ENCODE peak calls at places on chromosomes 5 and 9, in five cellular contexts. N is coronary artery, L is choroid plexus epithelial cell, K is IMR-90, M is non-pigmented ciliary epithelial cell. T is an unnamed sample.

GRCh38 chr5:68285075-68285827 is 69.7 kb downstream of the PIK3R1 start:
- DNase-seq in N (no peak), K (no peak), M (no peak), L (no peak), T (no peak)

GRCh38 chr9:91784673-91785402 is 165.2 kb downstream of the ROR2 start:
- DNase-seq in M (no peak), N (no peak), K (no peak), L (no peak), T (no peak)

GRCh38 chr9:4228606-4229005 is 71.3 kb downstream of the GLIS3 start:
- DNase-seq in K (peak; percentile 59), N (no peak), L (peak; percentile 78), M (no peak), T (no peak)

GRCh38 chr5:127898551-127899213 is 184.9 kb upstream of the SLC12A2 start:
- DNase-seq in K (peak; percentile 61), N (no peak), L (peak; percentile 36), M (no peak), T (no peak)

GRCh38 chr9:122125158-122125890 is 32.2 kb upstream of the TTLL11 start:
- DNase-seq in M (peak; percentile 28), L (peak; percentile 84), K (peak; percentile 76), N (peak; percentile 88), T (peak; percentile 88)

GRCh38 chr5:168879929-168880328 is 300.8 kb upstream of the PANK3 start:
- DNase-seq in M (no peak), K (no peak), L (peak; percentile 55), N (no peak), T (no peak)

GRCh38 chr5:59542841-59543825 is 350.4 kb downstream of the PDE4D start:
- DNase-seq in K (no peak), L (peak; percentile 83), N (no peak), M (no peak), T (no peak)

GRCh38 chr9:127347831-127348699 is 48.9 kb upstream of the SLC2A8 start:
- DNase-seq in L (peak; percentile 73), K (peak; percentile 75), N (no peak), M (peak; percentile 27), T (no peak)

GRCh38 chr5:140946578-140946977 is 19.7 kb upstream of the PCDHAC2 start:
- DNase-seq in K (no peak), L (no peak), M (no peak), N (no peak), T (no peak)

GRCh38 chr9:82923410-82924242 is 139.3 kb downstream of the RASEF start:
- DNase-seq in N (no peak), M (peak; percentile 30), L (peak; percentile 55), K (no peak), T (no peak)

GRCh38 chr5:34944460-34945047 is 15.2 kb downstream of the DNAJC21 start:
- DNase-seq in L (no peak), M (no peak), N (no peak), K (no peak), T (no peak)

T was measured in upper lobe of right lung.